ENCODE peak calls at places on chromosome 2, in five cellular contexts. One of them, this sample, is unnamed.

GRCh38 chr2:60775048-60775639 is 19.1 kb downstream of the PAPOLG start:
- DNase-seq in lung: no peak
- DNase-seq in psoas muscle: no peak
- DNase-seq in GM12878: no peak
- DNase-seq in HepG2: no peak
- DNase-seq in this sample: no peak

GRCh38 chr2:31475692-31476091 is 61.1 kb upstream of the XDH start:
- DNase-seq in lung: no peak
- DNase-seq in psoas muscle: no peak
- DNase-seq in GM12878: no peak
- DNase-seq in HepG2: no peak
- DNase-seq in this sample: no peak

GRCh38 chr2:188897096-188897495 is 77.1 kb upstream of the COL3A1 start:
- DNase-seq in lung: no peak
- DNase-seq in psoas muscle: no peak
- DNase-seq in GM12878: no peak
- DNase-seq in HepG2: no peak
- DNase-seq in this sample: no peak

GRCh38 chr2:74584088-74584645 is 29.6 kb downstream of the DOK1 start:
- DNase-seq in lung: no peak
- DNase-seq in psoas muscle: no peak
- DNase-seq in GM12878: peak; percentile 53
- DNase-seq in HepG2: no peak
- DNase-seq in this sample: no peak

GRCh38 chr2:187567126-187567525 is 12.9 kb upstream of the TFPI start:
- DNase-seq in lung: no peak
- DNase-seq in psoas muscle: no peak
- DNase-seq in GM12878: no peak
- DNase-seq in HepG2: peak; percentile 82
- DNase-seq in this sample: no peak

GRCh38 chr2:230319211-230319862 is 7.7 kb upstream of the SP140L start:
- DNase-seq in lung: no peak
- DNase-seq in psoas muscle: no peak
- DNase-seq in GM12878: peak; percentile 60
- DNase-seq in HepG2: no peak
- DNase-seq in this sample: no peak

GRCh38 chr2:78407960-78408794 is 617.3 kb upstream of the REG3G start:
- DNase-seq in lung: no peak
- DNase-seq in psoas muscle: no peak
- DNase-seq in GM12878: no peak
- DNase-seq in HepG2: no peak
- DNase-seq in this sample: no peak

GRCh38 chr2:101152195-101153076 is 1.3 kb upstream of the TBC1D8 start:
- DNase-seq in lung: peak; percentile 53
- DNase-seq in psoas muscle: peak; percentile 68
- DNase-seq in GM12878: peak; percentile 44
- DNase-seq in HepG2: peak; percentile 85
- DNase-seq in this sample: peak; percentile 28

GRCh38 chr2:191650896-191651773 is 26.8 kb upstream of the NABP1 start:
- DNase-seq in lung: no peak
- DNase-seq in psoas muscle: no peak
- DNase-seq in GM12878: peak; percentile 73
- DNase-seq in HepG2: no peak
- DNase-seq in this sample: no peak

GRCh38 chr2:73290049-73290839 is 3.1 kb downstream of the EGR4 start:
- DNase-seq in lung: no peak
- DNase-seq in psoas muscle: no peak
- DNase-seq in GM12878: no peak
- DNase-seq in HepG2: peak; percentile 61
- DNase-seq in this sample: peak; percentile 52

GRCh38 chr2:236319036-236319435 is 54.8 kb upstream of the ASB18 start:
- DNase-seq in lung: no peak
- DNase-seq in psoas muscle: no peak
- DNase-seq in GM12878: no peak
- DNase-seq in HepG2: no peak
- DNase-seq in this sample: no peak

GRCh38 chr2:10517351-10518043 is 69.4 kb upstream of the ODC1 start:
- DNase-seq in lung: no peak
- DNase-seq in psoas muscle: no peak
- DNase-seq in GM12878: no peak
- DNase-seq in HepG2: no peak
- DNase-seq in this sample: no peak

GRCh38 chr2:181190711-181191110 is 210.3 kb downstream of the UBE2E3 start:
- DNase-seq in lung: no peak
- DNase-seq in psoas muscle: no peak
- DNase-seq in GM12878: no peak
- DNase-seq in HepG2: no peak
- DNase-seq in this sample: peak; percentile 61

GRCh38 chr2:95350320-95351079 is 52.0 kb upstream of the FAHD2A start:
- DNase-seq in lung: no peak
- DNase-seq in psoas muscle: no peak
- DNase-seq in GM12878: no peak
- DNase-seq in HepG2: no peak
- DNase-seq in this sample: no peak

GRCh38 chr2:7773362-7773973 is 856.3 kb downstream of the RNF144A start:
- DNase-seq in lung: peak; percentile 54
- DNase-seq in psoas muscle: no peak
- DNase-seq in GM12878: peak; percentile 91
- DNase-seq in HepG2: no peak
- DNase-seq in this sample: no peak

GRCh38 chr2:195407782-195408181 is 249.2 kb upstream of the SLC39A10 start:
- DNase-seq in lung: no peak
- DNase-seq in psoas muscle: no peak
- DNase-seq in GM12878: no peak
- DNase-seq in HepG2: no peak
- DNase-seq in this sample: no peak

GRCh38 chr2:143030127-143030526 is 99.1 kb upstream of the ARHGAP15 start:
- DNase-seq in lung: no peak
- DNase-seq in psoas muscle: no peak
- DNase-seq in GM12878: peak; percentile 7
- DNase-seq in HepG2: no peak
- DNase-seq in this sample: no peak

GRCh38 chr2:23420840-23421476 is 36.0 kb downstream of the KLHL29 start:
- DNase-seq in lung: no peak
- DNase-seq in psoas muscle: no peak
- DNase-seq in GM12878: no peak
- DNase-seq in HepG2: no peak
- DNase-seq in this sample: no peak

GRCh38 chr2:148614332-148615049 is 30.1 kb upstream of the EPC2 start:
- DNase-seq in lung: peak; percentile 70
- DNase-seq in psoas muscle: no peak
- DNase-seq in GM12878: peak; percentile 53
- DNase-seq in HepG2: no peak
- DNase-seq in this sample: peak; percentile 58

GRCh38 chr2:119367472-119368099 is 809 bp downstream of the DBI start:
- DNase-seq in lung: peak; percentile 64
- DNase-seq in psoas muscle: peak; percentile 79
- DNase-seq in GM12878: no peak
- DNase-seq in HepG2: peak; percentile 73
- DNase-seq in this sample: no peak

GRCh38 chr2:98505311-98505808 is 60.7 kb downstream of the INPP4A start:
- DNase-seq in lung: no peak
- DNase-seq in psoas muscle: no peak
- DNase-seq in GM12878: no peak
- DNase-seq in HepG2: no peak
- DNase-seq in this sample: no peak

GRCh38 chr2:65790676-65790935 is 358.2 kb upstream of the SPRED2 start:
- DNase-seq in lung: no peak
- DNase-seq in psoas muscle: no peak
- DNase-seq in GM12878: no peak
- DNase-seq in HepG2: no peak
- DNase-seq in this sample: peak; percentile 50

GRCh38 chr2:29012211-29012681 is 31.1 kb downstream of the TOGARAM2 start:
- DNase-seq in lung: peak; percentile 36
- DNase-seq in psoas muscle: peak; percentile 98
- DNase-seq in GM12878: no peak
- DNase-seq in HepG2: no peak
- DNase-seq in this sample: no peak

GRCh38 chr2:37720533-37721218 is 49.2 kb upstream of the CDC42EP3 start:
- DNase-seq in lung: no peak
- DNase-seq in psoas muscle: no peak
- DNase-seq in GM12878: no peak
- DNase-seq in HepG2: no peak
- DNase-seq in this sample: no peak

GRCh38 chr2:64165696-64166095 is 21.5 kb upstream of the PELI1 start:
- DNase-seq in lung: no peak
- DNase-seq in psoas muscle: no peak
- DNase-seq in GM12878: no peak
- DNase-seq in HepG2: no peak
- DNase-seq in this sample: no peak

GRCh38 chr2:128376241-128377041 is 57.8 kb upstream of the HS6ST1 start:
- DNase-seq in lung: no peak
- DNase-seq in psoas muscle: no peak
- DNase-seq in GM12878: no peak
- DNase-seq in HepG2: no peak
- DNase-seq in this sample: no peak

GRCh38 chr2:119252186-119253113 is 28.8 kb downstream of the STEAP3 start:
- DNase-seq in lung: no peak
- DNase-seq in psoas muscle: no peak
- DNase-seq in GM12878: no peak
- DNase-seq in HepG2: no peak
- DNase-seq in this sample: peak; percentile 58

GRCh38 chr2:39530423-39530866 is 93.4 kb upstream of the MAP4K3 start:
- DNase-seq in lung: no peak
- DNase-seq in psoas muscle: no peak
- DNase-seq in GM12878: no peak
- DNase-seq in HepG2: no peak
- DNase-seq in this sample: peak; percentile 94

GRCh38 chr2:37191747-37192146 is 3.3 kb upstream of the SULT6B1 start:
- DNase-seq in lung: no peak
- DNase-seq in psoas muscle: no peak
- DNase-seq in GM12878: no peak
- DNase-seq in HepG2: no peak
- DNase-seq in this sample: no peak

GRCh38 chr2:215831296-215831913 is 181.9 kb downstream of the MREG start:
- DNase-seq in lung: no peak
- DNase-seq in psoas muscle: peak; percentile 54
- DNase-seq in GM12878: peak; percentile 67
- DNase-seq in HepG2: peak; percentile 71
- DNase-seq in this sample: no peak

DNA sequence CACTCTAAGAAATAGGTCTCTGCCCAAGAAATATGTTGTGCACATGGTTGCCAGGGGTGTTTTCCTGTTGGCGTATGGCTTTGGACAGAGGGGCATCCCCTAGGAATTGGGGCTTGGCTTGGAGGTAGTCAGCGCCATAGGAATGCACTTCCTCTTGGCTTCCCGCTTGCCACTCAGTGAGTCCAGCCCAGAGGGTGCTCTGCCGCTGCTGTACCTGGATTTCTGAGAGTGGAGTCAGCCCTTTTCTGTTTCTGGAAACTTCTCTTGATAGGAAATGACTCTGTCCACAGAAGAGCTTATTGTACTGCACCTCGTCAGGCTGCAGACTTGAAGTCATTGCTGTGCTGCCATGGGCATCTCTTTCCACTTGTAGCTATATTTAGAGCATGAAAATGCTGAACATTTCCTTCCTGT is 116.7 kb upstream of the MGAT5 start:
- DNase-seq in lung: peak; percentile 66
- DNase-seq in psoas muscle: no peak
- DNase-seq in GM12878: no peak
- DNase-seq in HepG2: no peak
- DNase-seq in this sample: peak; percentile 7
- H3K4me3 ChIP-seq in lung: no peak overlapping the region
- H3K4me3 ChIP-seq in psoas muscle: peak overlapping the region; percentile 25
- H3K4me3 ChIP-seq in GM12878: peak overlapping the region; percentile 14
- H3K4me3 ChIP-seq in HepG2: no peak overlapping the region
- H3K4me3 ChIP-seq in this sample: no peak overlapping the region

DNA sequence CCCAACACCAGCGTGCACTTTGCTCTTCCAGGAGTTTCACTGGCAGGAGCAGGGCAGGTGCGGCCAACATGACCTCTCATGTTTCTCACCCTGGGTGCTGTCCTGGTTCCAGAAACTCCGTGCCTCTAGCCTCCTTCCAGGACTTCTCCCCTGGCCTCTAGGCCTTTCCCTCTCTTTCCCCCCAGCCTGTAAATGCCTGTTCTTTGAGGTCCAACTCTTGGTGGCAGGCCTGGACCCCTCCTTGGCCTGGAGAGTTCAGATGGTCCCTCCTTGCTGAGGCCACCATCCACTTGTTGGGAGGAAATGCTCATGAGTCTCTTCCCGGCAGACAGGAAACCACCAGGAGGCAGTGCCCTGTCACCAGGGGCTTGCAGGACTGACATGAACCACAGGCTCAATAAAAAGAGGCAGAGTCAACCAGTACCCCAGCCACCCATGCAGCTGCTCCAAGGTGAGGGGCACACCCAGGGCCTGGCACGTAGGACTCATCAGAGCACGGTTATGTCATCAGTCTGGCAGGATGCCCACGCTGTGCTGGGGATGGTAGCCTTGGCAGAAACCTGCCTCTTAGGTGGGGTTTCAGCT is 1.5 kb downstream of the MALL start:
- DNase-seq in lung: peak; percentile 72
- DNase-seq in psoas muscle: no peak
- DNase-seq in GM12878: no peak
- DNase-seq in HepG2: peak; percentile 47
- DNase-seq in this sample: peak; percentile 19
- TF ChIP-seq CTCF in lung: no peak
- TF ChIP-seq CTCF in psoas muscle: no peak
- TF ChIP-seq CTCF in GM12878: no peak
- TF ChIP-seq CTCF in HepG2: peak; percentile 81
- TF ChIP-seq CTCF in this sample: peak; percentile 25

GRCh38 chr2:140436956-140437355 is 1656.8 kb upstream of the NXPH2 start:
- DNase-seq in lung: no peak
- DNase-seq in psoas muscle: no peak
- DNase-seq in GM12878: no peak
- DNase-seq in HepG2: no peak
- DNase-seq in this sample: no peak
- H3K27ac ChIP-seq in lung: no peak overlapping the region
- H3K27ac ChIP-seq in psoas muscle: no peak overlapping the region
- H3K27ac ChIP-seq in GM12878: no peak overlapping the region
- H3K27ac ChIP-seq in HepG2: no peak overlapping the region
- H3K27ac ChIP-seq in this sample: no peak overlapping the region

DNA sequence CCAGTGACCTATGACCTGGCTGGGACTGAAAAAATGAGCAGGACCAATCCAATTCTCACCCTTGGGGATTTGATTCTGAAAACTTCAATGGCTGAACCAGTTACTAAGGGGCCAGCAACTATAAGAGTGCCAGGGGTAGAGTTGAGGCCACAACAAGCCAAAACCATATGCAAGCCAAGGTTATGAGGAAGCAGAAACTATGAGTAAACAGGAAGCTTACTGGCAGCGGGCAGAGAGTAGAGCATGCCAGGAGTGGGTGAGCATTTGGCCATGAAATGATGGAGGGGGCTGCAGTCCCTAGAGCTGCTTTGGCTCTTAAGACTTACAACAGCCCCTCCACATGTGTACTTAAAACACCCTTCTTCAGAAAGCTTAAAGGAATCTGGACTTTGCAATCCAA is 82.4 kb downstream of the RBMS1 start:
- DNase-seq in lung: no peak
- DNase-seq in psoas muscle: no peak
- DNase-seq in GM12878: no peak
- DNase-seq in HepG2: no peak
- DNase-seq in this sample: no peak
- H3K4me3 ChIP-seq in lung: no peak overlapping the region
- H3K4me3 ChIP-seq in psoas muscle: no peak overlapping the region
- H3K4me3 ChIP-seq in GM12878: no peak overlapping the region
- H3K4me3 ChIP-seq in HepG2: no peak overlapping the region
- H3K4me3 ChIP-seq in this sample: no peak overlapping the region

GRCh38 chr2:86297382-86298147 is 39.9 kb downstream of the REEP1 start:
- DNase-seq in lung: no peak
- DNase-seq in psoas muscle: no peak
- DNase-seq in GM12878: no peak
- DNase-seq in HepG2: no peak
- DNase-seq in this sample: peak; percentile 17
- TF ChIP-seq CTCF in lung: no peak
- TF ChIP-seq CTCF in psoas muscle: peak; percentile 22
- TF ChIP-seq CTCF in GM12878: peak; percentile 64
- TF ChIP-seq CTCF in HepG2: peak; percentile 52
- TF ChIP-seq CTCF in this sample: peak; percentile 52